ENCODE peak calls at places on chromosome 1, in five cellular contexts. K is epithelial cell of esophagus, J is left lung, E is astrocyte of the cerebellum, H is coronary artery. A is an unnamed sample.

GRCh38 chr1:172254521-172255222 is 165.8 kb upstream of the C1orf105 start:
- DNase-seq in E (peak), H (no peak), K (peak), J (no peak), A (peak)

GRCh38 chr1:32150847-32151246 is 28.6 kb upstream of the TXLNA start:
- DNase-seq in K (no peak), E (no peak), J (no peak), H (no peak), A (no peak)

GRCh38 chr1:39213511-39214002 is 9.1 kb downstream of the MACF1 start:
- DNase-seq in J (no peak), H (no peak), K (peak), E (no peak), A (no peak)

GRCh38 chr1:96541491-96541890 is 180.1 kb upstream of the PTBP2 start:
- DNase-seq in K (no peak), E (no peak), J (no peak), H (no peak), A (no peak)

GRCh38 chr1:172885411-172885810 is 165.3 kb downstream of the TNFSF18 start:
- DNase-seq in E (no peak), J (no peak), H (no peak), K (no peak), A (peak)

GRCh38 chr1:205545991-205546390 is 41.5 kb downstream of the CDK18 start:
- DNase-seq in H (no peak), J (no peak), K (no peak), E (no peak), A (no peak)

GRCh38 chr1:153404768-153405167 is 11.6 kb upstream of the S100A7A start:
- DNase-seq in J (peak), K (no peak), E (no peak), H (peak), A (peak)

GRCh38 chr1:215228193-215228592 is 145.7 kb downstream of the KCNK2 start:
- DNase-seq in E (no peak), H (no peak), K (no peak), J (no peak), A (no peak)

DNA sequence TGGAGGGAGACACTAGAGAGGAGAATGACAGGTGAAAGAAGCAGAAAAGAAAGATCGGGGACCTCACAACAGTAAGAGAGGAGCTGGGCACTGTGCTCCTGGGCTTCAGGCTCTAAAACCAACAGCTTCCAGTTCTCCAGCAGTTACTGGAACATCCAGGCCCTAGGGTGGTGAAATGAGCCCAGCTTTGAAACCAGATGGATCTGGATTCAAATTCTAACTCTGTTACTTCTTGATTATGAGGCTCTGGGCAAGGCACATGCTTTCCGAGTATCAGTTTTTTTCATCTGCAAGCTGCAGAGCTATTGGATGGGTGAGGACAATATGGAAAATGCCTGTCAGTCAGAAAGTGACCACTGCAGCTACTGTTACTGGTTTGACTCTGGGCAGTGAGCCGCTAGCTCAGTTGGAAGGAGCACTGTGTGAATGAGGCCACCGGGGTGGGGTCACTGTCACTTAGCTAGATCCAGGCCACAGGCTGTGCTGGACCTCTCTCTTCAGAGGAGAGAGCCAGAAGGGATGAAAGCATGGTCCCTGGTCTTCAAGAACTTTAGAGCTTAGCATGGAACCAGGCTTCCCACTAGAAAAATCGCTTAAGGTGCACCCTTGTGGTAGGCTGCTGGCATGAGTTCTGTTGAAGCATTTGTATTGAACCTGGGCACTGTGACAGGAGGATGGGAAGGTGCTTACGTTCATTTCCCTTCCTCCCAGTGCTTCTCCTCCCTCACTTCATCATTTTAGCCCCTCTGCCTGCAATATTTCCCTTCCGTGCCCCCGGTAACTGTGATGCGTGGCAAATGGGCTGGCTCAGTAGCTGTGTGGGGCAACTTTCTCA is 12.2 kb downstream of the PLEKHO1 start:
- DNase-seq in E (peak), H (no peak), J (no peak), K (peak), A (peak)
- TF ChIP-seq CTCF in E (peak), H (no peak), J (no peak), K (peak), A (no peak)

GRCh38 chr1:68383092-68383491 is 66.7 kb downstream of the RPE65 start:
- DNase-seq in E (no peak), H (no peak), J (no peak), K (no peak), A (peak)

GRCh38 chr1:68384872-68385390 is 64.8 kb downstream of the RPE65 start:
- DNase-seq in J (no peak), H (no peak), E (peak), K (peak), A (peak)

GRCh38 chr1:68379085-68379478 is 70.7 kb downstream of the RPE65 start:
- DNase-seq in H (no peak), E (no peak), J (no peak), K (peak), A (peak)

GRCh38 chr1:68378296-68379084 is 71.3 kb downstream of the RPE65 start:
- DNase-seq in H (no peak), K (peak), J (no peak), E (no peak), A (peak)

DNA sequence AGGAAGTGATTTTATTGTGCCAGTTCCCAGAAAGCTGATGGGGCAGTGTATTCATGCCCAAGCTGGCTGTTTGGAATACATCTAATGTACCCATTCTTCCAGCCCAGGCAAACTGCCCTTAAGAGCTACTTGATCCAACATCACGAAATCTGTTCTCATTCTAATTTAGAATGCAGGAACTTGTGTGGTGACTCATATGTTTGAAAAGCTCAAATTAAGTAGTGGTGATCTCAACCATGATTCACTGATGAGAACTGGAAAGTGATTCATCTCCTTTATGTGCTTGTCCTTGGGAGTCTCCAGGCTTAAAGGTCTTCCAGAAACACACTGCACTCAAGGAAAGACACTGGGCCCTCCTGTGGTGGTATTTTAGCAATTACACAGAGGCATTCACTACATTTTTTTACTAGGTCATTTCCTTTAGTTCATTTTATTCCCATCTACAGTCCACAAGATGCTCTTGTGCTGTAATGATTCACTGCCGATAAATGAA is 65.4 kb downstream of the RPE65 start:
- DNase-seq in J (no peak), H (no peak), E (peak), K (peak), A (peak)
- TF ChIP-seq CTCF in J (no peak), H (no peak), E (peak), K (peak), A (peak)

GRCh38 chr1:167052389-167052788 is 37.8 kb downstream of the GPA33 start:
- DNase-seq in J (no peak), K (peak), E (no peak), H (no peak), A (peak)
- TF ChIP-seq CTCF in J (no peak), K (peak), E (peak), H (no peak), A (peak)

GRCh38 chr1:184954232-184954995 is 19.9 kb downstream of the NIBAN1 start:
- DNase-seq in J (no peak), E (no peak), K (peak), H (no peak), A (peak)
- TF ChIP-seq CTCF in J (no peak), E (no peak), K (no peak), H (no peak), A (no peak)

GRCh38 chr1:45521413-45522323 is at the start of gene PRDX1:
- DNase-seq in E (peak), K (peak), H (peak), J (peak), A (peak)
- TF ChIP-seq CTCF in E (peak), K (peak), H (no peak), J (peak), A (no peak)

DNA sequence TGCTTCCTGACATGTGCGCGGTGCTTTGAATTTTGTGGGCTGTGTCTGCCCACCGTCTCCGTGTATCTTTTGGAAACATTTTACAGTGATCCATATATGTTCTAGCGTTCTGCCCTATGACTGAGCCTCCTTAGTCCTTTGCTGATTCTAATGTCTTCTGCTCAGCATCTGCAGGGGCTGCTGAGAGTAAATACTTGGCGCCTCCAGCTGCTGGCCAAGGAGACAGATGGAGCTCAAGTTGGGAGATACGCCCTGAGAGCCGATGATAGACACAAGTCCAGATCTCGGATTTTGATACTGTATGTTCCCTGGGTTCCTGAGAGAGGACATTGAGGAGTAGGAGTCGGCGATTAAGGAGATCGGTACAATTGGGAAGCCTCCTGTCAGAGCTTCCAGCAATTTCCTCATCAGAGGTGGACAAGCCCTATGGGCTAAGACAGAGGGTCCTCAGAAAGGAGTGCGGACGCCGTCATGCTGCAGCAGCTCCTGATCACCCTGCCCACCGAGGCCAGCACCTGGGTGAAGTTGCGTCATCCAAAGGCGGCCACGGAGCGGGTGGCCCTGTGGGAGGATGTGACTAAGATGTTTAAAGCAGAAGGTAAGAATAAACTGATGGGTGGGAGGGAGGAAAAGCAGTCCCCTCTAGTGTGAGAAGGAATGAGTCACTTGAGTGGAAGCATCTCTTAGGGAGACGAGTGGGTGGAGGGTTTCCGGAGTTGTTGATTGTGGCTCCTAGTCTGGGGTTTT is 388 bp downstream of the ZFP69B start:
- DNase-seq in K (peak), E (peak), H (no peak), J (peak), A (peak)
- TF ChIP-seq CTCF in K (no peak), E (no peak), H (no peak), J (no peak), A (no peak)

A was measured in MCF 10A.